ENCODE peak calls at places on chromosomes 12 and 14, in nine cellular contexts. One of them, this sample, is unnamed.

GRCh38 chr14:51035611-51036192 is 59.2 kb downstream of the TRIM9 start:
- DNase-seq in pons: no peak
- DNase-seq in AG09309: no peak
- DNase-seq in ureter: no peak
- DNase-seq in epithelial cell of esophagus: peak
- DNase-seq in H7: no peak
- DNase-seq in ACHN: no peak
- DNase-seq in head of caudate nucleus: no peak
- DNase-seq in aorta: no peak
- DNase-seq in this sample: no peak

GRCh38 chr14:106094654-106095189 is 568.3 kb downstream of the TMEM121 start:
- DNase-seq in pons: no peak
- DNase-seq in AG09309: no peak
- DNase-seq in ureter: no peak
- DNase-seq in epithelial cell of esophagus: no peak
- DNase-seq in H7: peak
- DNase-seq in ACHN: peak
- DNase-seq in head of caudate nucleus: no peak
- DNase-seq in aorta: peak
- DNase-seq in this sample: no peak

GRCh38 chr14:54653764-54654469 is 87.0 kb downstream of the SAMD4A start:
- DNase-seq in pons: no peak
- DNase-seq in AG09309: no peak
- DNase-seq in ureter: no peak
- DNase-seq in epithelial cell of esophagus: peak
- DNase-seq in H7: no peak
- DNase-seq in ACHN: peak
- DNase-seq in head of caudate nucleus: no peak
- DNase-seq in aorta: peak
- DNase-seq in this sample: peak

GRCh38 chr12:47900480-47901129 is 4.2 kb downstream of the VDR start:
- DNase-seq in pons: no peak
- DNase-seq in AG09309: no peak
- DNase-seq in ureter: no peak
- DNase-seq in epithelial cell of esophagus: peak
- DNase-seq in H7: peak
- DNase-seq in ACHN: no peak
- DNase-seq in head of caudate nucleus: no peak
- DNase-seq in aorta: no peak
- DNase-seq in this sample: no peak

GRCh38 chr12:58918475-58918874 is 1.8 kb downstream of the LRIG3 start:
- DNase-seq in pons: no peak
- DNase-seq in AG09309: no peak
- DNase-seq in ureter: no peak
- DNase-seq in epithelial cell of esophagus: peak
- DNase-seq in H7: no peak
- DNase-seq in ACHN: peak
- DNase-seq in head of caudate nucleus: no peak
- DNase-seq in aorta: no peak
- DNase-seq in this sample: peak

GRCh38 chr12:52070243-52070925 is 606 bp downstream of the ATG101 start:
- DNase-seq in pons: no peak
- DNase-seq in AG09309: no peak
- DNase-seq in ureter: no peak
- DNase-seq in epithelial cell of esophagus: peak
- DNase-seq in H7: peak
- DNase-seq in ACHN: no peak
- DNase-seq in head of caudate nucleus: no peak
- DNase-seq in aorta: no peak
- DNase-seq in this sample: no peak

GRCh38 chr12:25590021-25590721 is 37.1 kb upstream of the LMNTD1 start:
- DNase-seq in pons: no peak
- DNase-seq in AG09309: no peak
- DNase-seq in ureter: no peak
- DNase-seq in epithelial cell of esophagus: no peak
- DNase-seq in H7: no peak
- DNase-seq in ACHN: no peak
- DNase-seq in head of caudate nucleus: no peak
- DNase-seq in aorta: no peak
- DNase-seq in this sample: no peak

GRCh38 chr14:42335918-42336317 is 729.2 kb downstream of the LRFN5 start:
- DNase-seq in pons: no peak
- DNase-seq in AG09309: no peak
- DNase-seq in ureter: no peak
- DNase-seq in epithelial cell of esophagus: no peak
- DNase-seq in H7: peak
- DNase-seq in ACHN: no peak
- DNase-seq in head of caudate nucleus: no peak
- DNase-seq in aorta: no peak
- DNase-seq in this sample: no peak

GRCh38 chr12:62919827-62920226 is 15.1 kb downstream of the PPM1H start:
- DNase-seq in pons: peak
- DNase-seq in AG09309: peak
- DNase-seq in ureter: no peak
- DNase-seq in epithelial cell of esophagus: no peak
- DNase-seq in H7: no peak
- DNase-seq in ACHN: peak
- DNase-seq in head of caudate nucleus: no peak
- DNase-seq in aorta: no peak
- DNase-seq in this sample: peak

GRCh38 chr12:63064080-63064479 is 86.9 kb downstream of the AVPR1A start:
- DNase-seq in pons: no peak
- DNase-seq in AG09309: peak
- DNase-seq in ureter: no peak
- DNase-seq in epithelial cell of esophagus: peak
- DNase-seq in H7: no peak
- DNase-seq in ACHN: no peak
- DNase-seq in head of caudate nucleus: no peak
- DNase-seq in aorta: no peak
- DNase-seq in this sample: no peak